ENCODE peak calls at places on chromosome 16, in seven cellular contexts. K is HCT116, W is spleen, J is GM23338, I is prostate gland, N is SK-N-SH, P is breast epithelium. S is an unnamed sample.

GRCh38 chr16:2858245-2859025 is 465 bp upstream of the PRSS22 start:
- DNase-seq in K (peak), W (no peak), J (peak), I (peak), N (peak), P (peak), S (no peak)

GRCh38 chr16:74650966-74651567 is 15.6 kb downstream of the RFWD3 start:
- DNase-seq in K (peak), W (no peak), J (peak), I (no peak), N (peak), P (no peak), S (no peak)

GRCh38 chr16:87791295-87792204 is 25.8 kb upstream of the KLHDC4 start:
- DNase-seq in K (no peak), W (no peak), J (no peak), I (no peak), N (no peak), P (no peak), S (no peak)

GRCh38 chr16:1746693-1747195 is 24.6 kb downstream of the NME3 start:
- DNase-seq in K (no peak), W (no peak), J (no peak), I (no peak), N (no peak), P (no peak), S (no peak)

GRCh38 chr16:31271621-31272190 is 11.9 kb downstream of the ITGAM start:
- DNase-seq in K (no peak), W (peak), J (no peak), I (no peak), N (no peak), P (no peak), S (no peak)

GRCh38 chr16:17397499-17397891 is 73.3 kb downstream of the XYLT1 start:
- DNase-seq in K (no peak), W (no peak), J (no peak), I (no peak), N (peak), P (no peak), S (no peak)

GRCh38 chr16:59412275-59412841 is 678.2 kb upstream of the GOT2 start:
- DNase-seq in K (no peak), W (no peak), J (peak), I (no peak), N (no peak), P (no peak), S (no peak)

GRCh38 chr16:53509906-53510703 is 7.1 kb upstream of the AKTIP start:
- DNase-seq in K (peak), W (peak), J (peak), I (peak), N (peak), P (peak), S (peak)

GRCh38 chr16:50153648-50154368 is 702 bp downstream of the TENT4B start:
- DNase-seq in K (no peak), W (peak), J (peak), I (peak), N (peak), P (no peak), S (peak)

GRCh38 chr16:22356930-22357634 is 17.3 kb downstream of the CDR2 start:
- DNase-seq in K (no peak), W (no peak), J (no peak), I (no peak), N (no peak), P (no peak), S (no peak)

GRCh38 chr16:61194573-61194972 is 841.7 kb downstream of the CDH8 start:
- DNase-seq in K (no peak), W (no peak), J (no peak), I (no peak), N (no peak), P (no peak), S (no peak)

GRCh38 chr16:58501242-58502131 is 1.5 kb downstream of the NDRG4 start:
- DNase-seq in K (no peak), W (peak), J (peak), I (no peak), N (peak), P (peak), S (peak)

GRCh38 chr16:87358696-87359095 is 24.9 kb downstream of the FBXO31 start:
- DNase-seq in K (no peak), W (no peak), J (no peak), I (no peak), N (no peak), P (no peak), S (no peak)

GRCh38 chr16:63230383-63230782 is 1194.1 kb upstream of the CDH8 start:
- DNase-seq in K (no peak), W (no peak), J (no peak), I (no peak), N (no peak), P (no peak), S (no peak)

GRCh38 chr16:87860553-87861299 is 8.6 kb downstream of the SLC7A5 start:
- DNase-seq in K (no peak), W (peak), J (no peak), I (no peak), N (peak), P (no peak), S (peak)

GRCh38 chr16:28880589-28880915 is 2.3 kb downstream of the ATP2A1 start:
- DNase-seq in K (no peak), W (peak), J (no peak), I (no peak), N (no peak), P (no peak), S (no peak)

DNA sequence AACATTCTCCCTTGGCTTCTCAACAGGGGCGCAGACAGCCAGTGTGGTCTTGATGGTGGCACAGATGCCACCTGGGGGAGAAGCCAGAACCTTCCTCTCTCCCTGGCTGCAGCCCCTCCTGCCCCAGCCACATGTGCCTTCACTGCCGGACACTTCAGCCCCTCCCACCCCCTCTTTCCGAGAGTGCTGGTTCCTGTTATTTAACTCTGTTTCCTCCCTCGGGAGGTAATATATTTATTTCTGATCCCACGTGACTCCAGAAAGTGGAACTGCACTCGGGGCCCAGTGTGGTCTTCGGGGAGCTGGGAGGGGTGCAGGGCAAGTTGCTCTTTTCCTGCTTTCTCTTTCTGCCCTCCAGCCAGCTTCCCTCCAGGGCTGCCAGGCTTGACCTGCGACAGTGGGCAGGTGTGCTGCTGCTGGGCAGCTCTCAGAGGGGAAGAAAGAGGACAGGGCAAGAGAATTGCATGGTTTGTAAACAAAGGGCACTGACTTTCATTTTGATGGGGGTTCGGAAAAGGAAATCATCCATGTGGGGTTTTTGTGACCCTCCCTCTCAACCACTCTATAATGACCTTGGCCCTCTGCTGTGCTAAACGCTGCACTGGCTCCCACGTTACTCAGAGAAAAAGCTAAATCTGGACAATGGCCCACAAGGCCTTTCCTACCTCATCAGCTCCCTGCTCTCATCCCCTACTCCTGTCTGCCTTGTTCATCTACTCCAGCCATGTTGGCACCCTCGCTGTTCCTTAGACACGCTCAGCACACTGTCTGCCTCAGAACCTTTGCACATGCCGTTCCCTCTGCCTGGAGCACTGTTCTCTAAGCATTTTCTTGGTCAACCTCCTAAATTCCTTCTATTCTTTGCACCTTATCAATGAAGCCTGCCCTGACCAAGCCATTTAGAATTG is 8.2 kb upstream of the CIITA start:
- DNase-seq in K (no peak), W (peak), J (no peak), I (no peak), N (no peak), P (no peak), S (peak)
- TF ChIP-seq POLR2AphosphoS5 in K (no peak), W (peak), J (no peak), I (no peak), N (no peak), P (no peak), S (no peak)

DNA sequence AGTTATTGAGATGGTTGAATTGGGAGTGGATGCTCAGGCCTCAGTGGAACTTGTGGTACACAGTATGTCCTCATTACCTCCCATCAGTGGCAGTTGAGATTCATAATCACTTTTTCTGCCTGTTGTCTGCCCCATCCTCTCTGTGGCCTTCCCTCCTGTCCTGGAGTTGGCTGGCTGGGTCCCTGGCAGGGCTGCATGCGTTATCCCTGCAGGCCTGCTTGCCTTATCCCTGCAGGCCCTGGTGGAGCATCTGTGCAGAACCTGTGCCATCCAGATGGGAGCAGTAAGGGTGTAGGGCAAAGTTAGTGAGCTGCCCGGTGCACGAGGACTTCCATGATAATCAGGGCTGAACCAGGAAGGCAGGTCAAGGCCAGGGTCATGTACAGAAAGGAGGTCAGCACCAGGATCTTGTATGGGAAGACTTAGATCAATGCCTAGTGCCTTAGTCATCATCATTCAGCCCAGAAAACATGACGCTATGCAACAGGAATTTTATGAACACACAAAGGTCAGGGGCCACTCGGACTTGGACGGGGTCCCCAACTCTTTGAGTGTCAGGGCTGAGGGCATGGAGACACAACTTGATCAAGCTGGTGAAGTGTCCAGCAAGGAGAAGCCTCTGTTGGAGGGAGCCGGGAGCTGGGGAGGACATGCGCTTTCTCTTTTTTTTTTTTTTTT is 47.2 kb downstream of the ABCC1 start:
- DNase-seq in K (peak), W (no peak), J (no peak), I (no peak), N (peak), P (no peak), S (peak)
- TF ChIP-seq POLR2AphosphoS5 in K (no peak), W (peak), J (no peak), I (no peak), N (no peak), P (no peak), S (peak)

GRCh38 chr16:84884311-84885023 is 64.7 kb downstream of the CRISPLD2 start:
- DNase-seq in K (no peak), W (no peak), J (no peak), I (peak), N (no peak), P (no peak), S (no peak)

GRCh38 chr16:84883301-84883700 is 63.5 kb downstream of the CRISPLD2 start:
- DNase-seq in K (no peak), W (no peak), J (no peak), I (no peak), N (no peak), P (no peak), S (no peak)

GRCh38 chr16:84878770-84879169 is 59.0 kb downstream of the CRISPLD2 start:
- DNase-seq in K (no peak), W (no peak), J (no peak), I (no peak), N (no peak), P (no peak), S (no peak)

GRCh38 chr16:84879569-84880487 is 60.0 kb downstream of the CRISPLD2 start:
- DNase-seq in K (peak), W (no peak), J (no peak), I (no peak), N (no peak), P (no peak), S (no peak)

GRCh38 chr16:84881702-84882521 is 62.1 kb downstream of the CRISPLD2 start:
- DNase-seq in K (no peak), W (no peak), J (no peak), I (no peak), N (peak), P (no peak), S (no peak)
- TF ChIP-seq POLR2AphosphoS5 in K (no peak), W (no peak), J (no peak), I (peak), N (peak), P (no peak), S (no peak)

GRCh38 chr16:56264609-56264972 is 73.3 kb downstream of the GNAO1 start:
- DNase-seq in K (no peak), W (no peak), J (no peak), I (no peak), N (no peak), P (no peak), S (no peak)
- TF ChIP-seq POLR2AphosphoS5 in K (no peak), W (no peak), J (no peak), I (no peak), N (no peak), P (no peak), S (no peak)

DNA sequence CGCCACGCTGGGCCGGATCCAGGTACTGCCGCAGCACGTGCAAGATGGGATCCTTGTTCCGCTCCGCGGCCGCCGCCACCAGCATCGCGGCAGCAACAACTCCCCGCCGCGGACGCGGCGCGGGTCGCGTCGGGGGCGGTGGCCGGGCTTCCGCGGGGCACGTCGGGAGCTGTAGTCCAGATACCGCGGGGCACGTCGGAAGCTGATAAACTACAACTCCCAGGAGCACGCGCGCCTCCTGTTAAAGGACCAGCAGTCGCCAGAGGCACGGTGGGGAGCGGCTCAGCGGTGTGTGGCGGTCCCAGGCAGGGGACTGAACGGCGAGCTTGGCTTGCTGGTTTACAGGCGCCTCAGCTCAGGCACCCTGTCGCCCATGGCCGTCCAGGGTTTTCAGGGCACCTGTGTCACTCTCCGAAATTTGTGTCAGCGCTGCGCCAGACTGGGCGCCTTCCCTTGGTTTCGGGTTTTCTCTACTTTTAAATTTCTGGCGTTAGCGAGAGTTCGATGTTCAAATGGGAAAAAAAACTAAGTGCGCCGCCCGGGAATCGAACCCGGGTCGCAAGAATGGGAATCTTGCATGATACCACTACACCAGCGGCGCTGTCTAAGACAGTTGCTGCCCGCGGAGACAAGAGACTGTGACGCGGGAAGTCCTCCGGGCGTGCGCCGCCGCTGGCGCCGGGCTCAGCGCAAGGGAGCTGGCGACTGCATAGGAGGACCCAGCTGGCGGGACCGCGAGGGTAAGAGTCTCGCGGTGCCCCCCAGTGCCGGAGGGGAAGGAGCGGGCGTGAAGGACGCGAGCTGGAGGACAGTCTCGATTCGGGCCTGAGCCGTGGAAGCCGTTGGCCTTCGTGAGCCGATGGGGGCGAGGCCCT is at the start of gene METTL26:
- DNase-seq in K (peak), W (peak), J (peak), I (peak), N (peak), P (peak), S (peak)
- TF ChIP-seq POLR2AphosphoS5 in K (peak), W (peak), J (peak), I (peak), N (peak), P (peak), S (peak)

DNA sequence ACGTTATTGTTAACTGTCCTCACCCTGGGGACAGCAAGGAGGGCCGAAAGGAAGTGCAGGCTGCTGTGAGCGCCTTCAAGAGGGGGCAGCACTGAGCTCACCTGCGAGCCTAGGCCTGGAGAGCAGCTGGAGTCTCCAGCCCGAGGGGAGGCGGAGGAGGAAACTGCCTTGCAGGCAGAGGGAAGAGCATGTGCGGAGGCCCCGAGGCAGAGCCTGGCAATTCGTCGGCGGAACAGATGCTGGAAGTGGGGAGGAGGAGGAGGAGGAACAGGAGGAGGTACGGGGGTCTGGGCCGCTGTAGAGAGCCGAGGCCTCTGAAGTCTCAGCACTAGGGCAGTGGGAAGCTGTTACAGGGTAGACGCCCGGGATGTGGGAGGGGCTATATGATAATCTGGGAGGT is 49.6 kb upstream of the PLCG2 start:
- DNase-seq in K (peak), W (no peak), J (peak), I (no peak), N (no peak), P (no peak), S (no peak)
- TF ChIP-seq POLR2AphosphoS5 in K (no peak), W (no peak), J (peak), I (no peak), N (no peak), P (no peak), S (no peak)

DNA sequence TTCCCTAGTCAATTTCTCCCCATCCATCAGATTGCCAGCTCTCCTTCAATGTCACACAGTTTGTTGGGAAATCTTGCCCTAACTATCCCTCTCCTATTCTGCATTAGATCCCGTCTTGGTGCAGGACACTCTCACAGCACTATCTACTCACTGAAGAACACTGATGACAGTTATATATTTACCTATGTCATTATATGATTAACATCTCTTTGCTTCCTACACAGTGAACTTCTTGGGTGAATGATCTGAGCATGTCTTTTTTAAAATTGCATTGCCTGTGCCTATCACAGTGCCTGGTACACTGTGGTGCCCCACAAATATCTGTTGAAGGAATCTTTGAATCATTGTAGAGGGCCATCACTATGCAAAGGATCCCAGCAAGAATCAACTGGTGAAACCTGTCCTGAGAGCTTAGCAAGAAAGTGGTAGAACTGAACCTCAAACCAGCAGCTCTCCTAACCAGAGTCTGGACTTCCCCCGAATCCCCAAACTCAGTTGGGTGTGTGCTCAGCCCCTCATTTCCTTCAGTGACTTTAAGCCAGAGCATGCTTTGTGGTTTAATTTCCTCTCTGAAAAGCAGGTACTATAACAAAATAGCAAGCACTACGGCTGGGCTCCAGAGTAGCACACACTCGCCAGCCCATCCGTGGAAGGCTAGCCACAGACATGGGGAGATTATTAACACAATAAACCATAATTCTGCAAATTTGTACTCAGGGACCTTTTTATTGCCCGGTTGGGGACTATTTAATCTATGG is 680.7 kb upstream of the SALL1 start:
- DNase-seq in K (no peak), W (no peak), J (no peak), I (no peak), N (no peak), P (no peak), S (no peak)
- TF ChIP-seq POLR2AphosphoS5 in K (no peak), W (no peak), J (no peak), I (no peak), N (no peak), P (no peak), S (no peak)

DNA sequence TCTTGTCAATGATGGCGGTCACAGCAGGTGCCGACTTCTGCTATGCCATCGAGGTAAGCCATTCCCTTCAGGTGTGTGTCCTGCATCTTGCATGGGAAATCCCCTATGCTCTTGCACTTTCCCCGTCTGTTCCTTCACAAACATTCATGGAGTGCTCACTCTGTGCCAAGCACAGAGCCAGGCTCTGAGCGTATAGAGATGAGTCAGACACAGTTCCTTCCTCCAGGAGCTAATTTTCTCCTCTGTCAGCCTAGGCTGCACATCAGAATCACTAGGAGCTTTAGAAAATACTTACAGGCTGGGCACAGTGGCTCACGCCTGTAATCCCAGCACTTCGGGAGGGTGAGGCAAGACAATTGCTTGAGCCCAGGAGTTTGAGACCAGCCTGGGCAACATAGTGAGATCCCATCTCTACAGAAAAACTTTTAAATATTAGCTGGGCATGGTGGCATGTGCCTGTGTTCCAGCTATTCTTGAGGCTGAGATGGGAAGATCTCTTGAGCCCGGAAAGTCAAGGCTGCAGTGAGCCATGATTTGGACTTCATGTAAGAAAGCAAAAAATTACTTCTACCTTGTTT is 14.1 kb downstream of the PRMT7 start:
- DNase-seq in K (no peak), W (no peak), J (no peak), I (no peak), N (no peak), P (no peak), S (no peak)
- TF ChIP-seq POLR2AphosphoS5 in K (no peak), W (no peak), J (no peak), I (no peak), N (no peak), P (no peak), S (no peak)

S was measured in sigmoid colon.